ENCODE peak calls at places on chromosomes 4 and X, in nine cellular contexts. U is effector memory CD8-positive, alpha-beta T cell; D is endodermal cell; V is stimulated activated CD4-positive, alpha-beta T cell treated with anti-CD3 and anti-CD28 coated beads, TNF-alpha, amount 100 ng/mL, for 24 hours; O is AG09309; G is BJ; A is NCI-H69; B is SW480; Y is T-cell. N is an unnamed sample.

GRCh38 chrX:71636438-71637252 is 18.3 kb upstream of the CXCR3 start:
- DNase-seq in B (no peak), V (no peak), O (no peak), Y (no peak), A (peak; percentile 14), U (no peak), G (no peak), D (no peak), N (no peak)

GRCh38 chr4:136036744-136037143 is 1495.5 kb downstream of the PCDH18 start:
- DNase-seq in D (no peak), V (no peak), G (no peak), A (peak; percentile 14), O (no peak), U (no peak), Y (no peak), B (no peak), N (peak; percentile 0)

GRCh38 chrX:10529344-10529743 is 91.0 kb downstream of the MID1 start:
- DNase-seq in B (no peak), O (no peak), D (no peak), G (no peak), Y (no peak), A (no peak), U (no peak), V (no peak), N (no peak)

GRCh38 chr4:112550728-112551127 is 34.7 kb upstream of the NEUROG2 start:
- DNase-seq in U (no peak), G (peak; percentile 19), B (no peak), O (no peak), D (no peak), A (no peak), V (no peak), Y (no peak), N (no peak)

GRCh38 chr4:78562687-78563086 is 11.1 kb downstream of the ANXA3 start:
- DNase-seq in V (no peak), O (no peak), U (no peak), G (no peak), B (no peak), A (peak; percentile 12), Y (no peak), D (no peak), N (no peak)

GRCh38 chr4:72136429-72136828 is 104.6 kb downstream of the NPFFR2 start:
- DNase-seq in D (peak; percentile 70), O (no peak), B (no peak), U (no peak), V (no peak), A (no peak), G (no peak), Y (no peak), N (no peak)

GRCh38 chr4:85759392-85759791 is 284.4 kb downstream of the ARHGAP24 start:
- DNase-seq in O (no peak), D (no peak), V (no peak), A (no peak), G (no peak), B (no peak), Y (no peak), U (no peak), N (no peak)

GRCh38 chr4:6983500-6984142 is 59.6 kb upstream of the TADA2B start:
- DNase-seq in U (no peak), A (no peak), O (no peak), V (no peak), G (no peak), D (no peak), Y (no peak), B (no peak), N (no peak)

GRCh38 chr4:139785356-139785755 is 119.7 kb downstream of the MGST2 start:
- DNase-seq in Y (no peak), U (no peak), A (no peak), G (no peak), V (no peak), O (no peak), D (no peak), B (no peak), N (no peak)

GRCh38 chrX:37302569-37302968 is 46.6 kb upstream of the PRRG1 start:
- DNase-seq in B (peak; percentile 58), O (no peak), U (no peak), D (peak; percentile 71), G (no peak), V (no peak), A (no peak), Y (no peak), N (peak; percentile 7)

GRCh38 chr4:76733380-76733779 is 164.6 kb downstream of the SOWAHB start:
- DNase-seq in O (no peak), B (no peak), D (peak; percentile 77), G (no peak), A (peak; percentile 94), Y (no peak), U (no peak), V (no peak), N (peak; percentile 39)

GRCh38 chrX:13087322-13088154 is 43.1 kb upstream of the FAM9C start:
- DNase-seq in Y (peak; percentile 59), D (no peak), B (peak; percentile 47), A (no peak), V (peak; percentile 47), G (no peak), U (peak; percentile 51), O (no peak), N (peak; percentile 9)

GRCh38 chrX:98141466-98141865 is 1257.8 kb downstream of the RPA4 start:
- DNase-seq in G (no peak), O (no peak), D (no peak), U (no peak), Y (no peak), A (no peak), B (no peak), V (no peak), N (no peak)

GRCh38 chrX:39309721-39310152 is 508.5 kb downstream of the MID1IP1 start:
- DNase-seq in G (no peak), D (no peak), B (peak; percentile 51), Y (peak; percentile 28), O (no peak), A (peak; percentile 41), V (no peak), U (no peak), N (no peak)

GRCh38 chr4:132958457-132959263 is 190.4 kb upstream of the PCDH10 start:
- DNase-seq in V (no peak), B (no peak), Y (no peak), U (no peak), D (peak; percentile 42), O (no peak), A (no peak), G (no peak), N (no peak)

GRCh38 chrX:120305531-120306145 is 5.6 kb downstream of the TMEM255A start:
- DNase-seq in G (no peak), U (no peak), D (peak; percentile 53), Y (no peak), B (peak; percentile 8), V (no peak), O (no peak), A (no peak), N (no peak)

GRCh38 chr4:15459706-15460105 is 10.0 kb upstream of the CC2D2A start:
- DNase-seq in Y (no peak), U (no peak), B (no peak), O (no peak), V (no peak), G (no peak), A (no peak), D (no peak), N (no peak)

GRCh38 chr4:22077571-22077970 is 129.0 kb upstream of the KCNIP4 start:
- DNase-seq in A (no peak), O (no peak), B (no peak), Y (no peak), D (no peak), U (no peak), G (no peak), V (no peak), N (no peak)

GRCh38 chr4:40337081-40337480 is 1.9 kb downstream of the CHRNA9 start:
- DNase-seq in A (peak; percentile 13), G (no peak), B (no peak), O (no peak), V (no peak), D (no peak), U (no peak), Y (no peak), N (no peak)

GRCh38 chr4:24777528-24777927 is 17.8 kb upstream of the SOD3 start:
- DNase-seq in B (no peak), G (no peak), Y (no peak), D (no peak), A (no peak), U (no peak), V (no peak), O (no peak), N (no peak)

GRCh38 chrX:106963111-106963510 is 36.9 kb downstream of the MORC4 start:
- DNase-seq in B (no peak), Y (no peak), A (no peak), D (no peak), G (no peak), U (no peak), O (no peak), V (no peak), N (no peak)

GRCh38 chr4:3522651-3523050 is 9.6 kb downstream of the LRPAP1 start:
- DNase-seq in B (no peak), G (no peak), U (no peak), V (no peak), Y (no peak), A (no peak), D (no peak), O (no peak), N (no peak)

GRCh38 chr4:182823576-182823975 is 93.6 kb downstream of the DCTD start:
- DNase-seq in B (no peak), G (no peak), D (no peak), Y (no peak), A (no peak), V (no peak), O (no peak), U (no peak), N (no peak)

GRCh38 chrX:107574711-107575110 is 53.6 kb upstream of the PRPS1 start:
- DNase-seq in O (no peak), D (no peak), Y (no peak), A (no peak), G (no peak), B (no peak), U (no peak), V (no peak), N (no peak)

N was measured in RWPE1.